ENCODE peak calls at places on chromosomes 2 and 18, in four cellular contexts. One of them, this sample, is unnamed.

GRCh38 chr2:129930451-129930850 is 49.0 kb upstream of the RAB6C start:
- DNase-seq in activated T-cell treated with anti-CD3 and anti-CD28 coated beads, Interleukin-2, amount 50 U/mL, for 72 hours: no peak
- DNase-seq in HS-5: no peak
- DNase-seq in activated CD8-positive, alpha-beta memory T cell treated with anti-CD3 and anti-CD28 coated beads for 48 hours: no peak
- DNase-seq in this sample: no peak

GRCh38 chr2:120536141-120536540 is 190.2 kb downstream of the INHBB start:
- DNase-seq in activated T-cell treated with anti-CD3 and anti-CD28 coated beads, Interleukin-2, amount 50 U/mL, for 72 hours: no peak
- DNase-seq in HS-5: no peak
- DNase-seq in activated CD8-positive, alpha-beta memory T cell treated with anti-CD3 and anti-CD28 coated beads for 48 hours: no peak
- DNase-seq in this sample: no peak

GRCh38 chr2:157876771-157877108 is 610 bp upstream of the ACVR1 start:
- DNase-seq in HS-5: no peak
- DNase-seq in activated CD8-positive, alpha-beta memory T cell treated with anti-CD3 and anti-CD28 coated beads for 48 hours: no peak
- DNase-seq in activated T-cell treated with anti-CD3 and anti-CD28 coated beads, Interleukin-2, amount 50 U/mL, for 72 hours: no peak
- DNase-seq in this sample: no peak

GRCh38 chr2:128537646-128538045 is 219.0 kb upstream of the HS6ST1 start:
- DNase-seq in activated CD8-positive, alpha-beta memory T cell treated with anti-CD3 and anti-CD28 coated beads for 48 hours: no peak
- DNase-seq in HS-5: no peak
- DNase-seq in activated T-cell treated with anti-CD3 and anti-CD28 coated beads, Interleukin-2, amount 50 U/mL, for 72 hours: no peak
- DNase-seq in this sample: no peak

GRCh38 chr2:134774786-134775641 is 56.2 kb upstream of the TMEM163 start:
- DNase-seq in HS-5: peak; percentile 18
- DNase-seq in activated T-cell treated with anti-CD3 and anti-CD28 coated beads, Interleukin-2, amount 50 U/mL, for 72 hours: no peak
- DNase-seq in activated CD8-positive, alpha-beta memory T cell treated with anti-CD3 and anti-CD28 coated beads for 48 hours: no peak
- DNase-seq in this sample: no peak

GRCh38 chr2:119389615-119390306 is 23.0 kb downstream of the DBI start:
- DNase-seq in HS-5: no peak
- DNase-seq in activated T-cell treated with anti-CD3 and anti-CD28 coated beads, Interleukin-2, amount 50 U/mL, for 72 hours: no peak
- DNase-seq in activated CD8-positive, alpha-beta memory T cell treated with anti-CD3 and anti-CD28 coated beads for 48 hours: no peak
- DNase-seq in this sample: no peak

GRCh38 chr2:158969717-158970521 is 1.5 kb downstream of the TANC1 start:
- DNase-seq in HS-5: no peak
- DNase-seq in activated CD8-positive, alpha-beta memory T cell treated with anti-CD3 and anti-CD28 coated beads for 48 hours: no peak
- DNase-seq in activated T-cell treated with anti-CD3 and anti-CD28 coated beads, Interleukin-2, amount 50 U/mL, for 72 hours: peak; percentile 10
- DNase-seq in this sample: no peak

GRCh38 chr2:172084484-172084733 is 898 bp upstream of the DLX1 start:
- DNase-seq in activated CD8-positive, alpha-beta memory T cell treated with anti-CD3 and anti-CD28 coated beads for 48 hours: no peak
- DNase-seq in HS-5: no peak
- DNase-seq in activated T-cell treated with anti-CD3 and anti-CD28 coated beads, Interleukin-2, amount 50 U/mL, for 72 hours: no peak
- DNase-seq in this sample: no peak

GRCh38 chr2:158509928-158510797 is 53.4 kb downstream of the PKP4 start:
- DNase-seq in activated CD8-positive, alpha-beta memory T cell treated with anti-CD3 and anti-CD28 coated beads for 48 hours: no peak
- DNase-seq in HS-5: no peak
- DNase-seq in activated T-cell treated with anti-CD3 and anti-CD28 coated beads, Interleukin-2, amount 50 U/mL, for 72 hours: peak; percentile 15
- DNase-seq in this sample: no peak

GRCh38 chr18:58194028-58194427 is 150.0 kb downstream of the NEDD4L start:
- DNase-seq in activated CD8-positive, alpha-beta memory T cell treated with anti-CD3 and anti-CD28 coated beads for 48 hours: no peak
- DNase-seq in activated T-cell treated with anti-CD3 and anti-CD28 coated beads, Interleukin-2, amount 50 U/mL, for 72 hours: no peak
- DNase-seq in HS-5: no peak
- DNase-seq in this sample: no peak

GRCh38 chr2:66587216-66587615 is 152.3 kb downstream of the MEIS1 start:
- DNase-seq in activated CD8-positive, alpha-beta memory T cell treated with anti-CD3 and anti-CD28 coated beads for 48 hours: no peak
- DNase-seq in HS-5: no peak
- DNase-seq in activated T-cell treated with anti-CD3 and anti-CD28 coated beads, Interleukin-2, amount 50 U/mL, for 72 hours: no peak
- DNase-seq in this sample: no peak

GRCh38 chr2:88690591-88691338 is 708 bp upstream of the RPIA start:
- DNase-seq in activated T-cell treated with anti-CD3 and anti-CD28 coated beads, Interleukin-2, amount 50 U/mL, for 72 hours: peak; percentile 60
- DNase-seq in HS-5: no peak
- DNase-seq in activated CD8-positive, alpha-beta memory T cell treated with anti-CD3 and anti-CD28 coated beads for 48 hours: peak; percentile 28
- DNase-seq in this sample: no peak

GRCh38 chr18:45825258-45825744 is at the start of gene SIGLEC15:
- DNase-seq in HS-5: no peak
- DNase-seq in activated CD8-positive, alpha-beta memory T cell treated with anti-CD3 and anti-CD28 coated beads for 48 hours: no peak
- DNase-seq in activated T-cell treated with anti-CD3 and anti-CD28 coated beads, Interleukin-2, amount 50 U/mL, for 72 hours: no peak
- DNase-seq in this sample: no peak

GRCh38 chr2:100957971-100958653 is 44.0 kb upstream of the RPL31 start:
- DNase-seq in activated T-cell treated with anti-CD3 and anti-CD28 coated beads, Interleukin-2, amount 50 U/mL, for 72 hours: no peak
- DNase-seq in HS-5: peak; percentile 100
- DNase-seq in activated CD8-positive, alpha-beta memory T cell treated with anti-CD3 and anti-CD28 coated beads for 48 hours: no peak
- DNase-seq in this sample: peak; percentile 66

GRCh38 chr2:237200462-237200861 is 114.8 kb downstream of the COPS8 start:
- DNase-seq in activated CD8-positive, alpha-beta memory T cell treated with anti-CD3 and anti-CD28 coated beads for 48 hours: no peak
- DNase-seq in activated T-cell treated with anti-CD3 and anti-CD28 coated beads, Interleukin-2, amount 50 U/mL, for 72 hours: no peak
- DNase-seq in HS-5: no peak
- DNase-seq in this sample: no peak

GRCh38 chr2:23801396-23801795 is 125.5 kb downstream of the ATAD2B start:
- DNase-seq in activated T-cell treated with anti-CD3 and anti-CD28 coated beads, Interleukin-2, amount 50 U/mL, for 72 hours: no peak
- DNase-seq in activated CD8-positive, alpha-beta memory T cell treated with anti-CD3 and anti-CD28 coated beads for 48 hours: no peak
- DNase-seq in HS-5: peak; percentile 62
- DNase-seq in this sample: no peak

GRCh38 chr18:37452697-37453385 is 112.8 kb downstream of the CELF4 start:
- DNase-seq in activated CD8-positive, alpha-beta memory T cell treated with anti-CD3 and anti-CD28 coated beads for 48 hours: no peak
- DNase-seq in HS-5: no peak
- DNase-seq in activated T-cell treated with anti-CD3 and anti-CD28 coated beads, Interleukin-2, amount 50 U/mL, for 72 hours: no peak
- DNase-seq in this sample: no peak

GRCh38 chr2:223724831-223725230 is 112.6 kb downstream of the AP1S3 start:
- DNase-seq in activated CD8-positive, alpha-beta memory T cell treated with anti-CD3 and anti-CD28 coated beads for 48 hours: no peak
- DNase-seq in HS-5: no peak
- DNase-seq in activated T-cell treated with anti-CD3 and anti-CD28 coated beads, Interleukin-2, amount 50 U/mL, for 72 hours: no peak
- DNase-seq in this sample: no peak

GRCh38 chr2:2527162-2527561 is 196.1 kb upstream of the MYT1L start:
- DNase-seq in HS-5: no peak
- DNase-seq in activated CD8-positive, alpha-beta memory T cell treated with anti-CD3 and anti-CD28 coated beads for 48 hours: no peak
- DNase-seq in activated T-cell treated with anti-CD3 and anti-CD28 coated beads, Interleukin-2, amount 50 U/mL, for 72 hours: no peak
- DNase-seq in this sample: no peak

GRCh38 chr2:102027036-102027702 is 35.4 kb downstream of the IL1R2 start:
- DNase-seq in activated CD8-positive, alpha-beta memory T cell treated with anti-CD3 and anti-CD28 coated beads for 48 hours: no peak
- DNase-seq in HS-5: peak; percentile 64
- DNase-seq in activated T-cell treated with anti-CD3 and anti-CD28 coated beads, Interleukin-2, amount 50 U/mL, for 72 hours: no peak
- DNase-seq in this sample: no peak

GRCh38 chr2:138565251-138565598 is 63.7 kb downstream of the SPOPL start:
- DNase-seq in activated T-cell treated with anti-CD3 and anti-CD28 coated beads, Interleukin-2, amount 50 U/mL, for 72 hours: no peak
- DNase-seq in activated CD8-positive, alpha-beta memory T cell treated with anti-CD3 and anti-CD28 coated beads for 48 hours: no peak
- DNase-seq in HS-5: no peak
- DNase-seq in this sample: no peak

GRCh38 chr2:95273911-95274290 is 348 bp upstream of the PROM2 start:
- DNase-seq in HS-5: no peak
- DNase-seq in activated CD8-positive, alpha-beta memory T cell treated with anti-CD3 and anti-CD28 coated beads for 48 hours: no peak
- DNase-seq in activated T-cell treated with anti-CD3 and anti-CD28 coated beads, Interleukin-2, amount 50 U/mL, for 72 hours: no peak
- DNase-seq in this sample: no peak

GRCh38 chr2:62741954-62742722 is 36.6 kb downstream of the EHBP1 start:
- DNase-seq in activated T-cell treated with anti-CD3 and anti-CD28 coated beads, Interleukin-2, amount 50 U/mL, for 72 hours: no peak
- DNase-seq in HS-5: peak; percentile 35
- DNase-seq in activated CD8-positive, alpha-beta memory T cell treated with anti-CD3 and anti-CD28 coated beads for 48 hours: no peak
- DNase-seq in this sample: peak; percentile 3

GRCh38 chr18:26655614-26656400 is 107.5 kb upstream of the KCTD1 start:
- DNase-seq in activated T-cell treated with anti-CD3 and anti-CD28 coated beads, Interleukin-2, amount 50 U/mL, for 72 hours: no peak
- DNase-seq in HS-5: no peak
- DNase-seq in activated CD8-positive, alpha-beta memory T cell treated with anti-CD3 and anti-CD28 coated beads for 48 hours: no peak
- DNase-seq in this sample: peak; percentile 10

GRCh38 chr2:236541008-236541562 is 28.5 kb upstream of the ACKR3 start:
- DNase-seq in activated T-cell treated with anti-CD3 and anti-CD28 coated beads, Interleukin-2, amount 50 U/mL, for 72 hours: no peak
- DNase-seq in HS-5: no peak
- DNase-seq in activated CD8-positive, alpha-beta memory T cell treated with anti-CD3 and anti-CD28 coated beads for 48 hours: no peak
- DNase-seq in this sample: no peak

GRCh38 chr2:8312861-8313768 is 368.7 kb upstream of the ID2 start:
- DNase-seq in activated T-cell treated with anti-CD3 and anti-CD28 coated beads, Interleukin-2, amount 50 U/mL, for 72 hours: no peak
- DNase-seq in activated CD8-positive, alpha-beta memory T cell treated with anti-CD3 and anti-CD28 coated beads for 48 hours: no peak
- DNase-seq in HS-5: no peak
- DNase-seq in this sample: peak; percentile 21

GRCh38 chr2:28768422-28768821 is 16.8 kb downstream of the PPP1CB start:
- DNase-seq in activated T-cell treated with anti-CD3 and anti-CD28 coated beads, Interleukin-2, amount 50 U/mL, for 72 hours: no peak
- DNase-seq in activated CD8-positive, alpha-beta memory T cell treated with anti-CD3 and anti-CD28 coated beads for 48 hours: no peak
- DNase-seq in HS-5: no peak
- DNase-seq in this sample: no peak

GRCh38 chr18:70422061-70422965 is 133.5 kb downstream of the SOCS6 start:
- DNase-seq in activated T-cell treated with anti-CD3 and anti-CD28 coated beads, Interleukin-2, amount 50 U/mL, for 72 hours: no peak
- DNase-seq in HS-5: peak; percentile 79
- DNase-seq in activated CD8-positive, alpha-beta memory T cell treated with anti-CD3 and anti-CD28 coated beads for 48 hours: no peak
- DNase-seq in this sample: peak; percentile 95

GRCh38 chr2:148594216-148594615 is 50.3 kb upstream of the EPC2 start:
- DNase-seq in activated CD8-positive, alpha-beta memory T cell treated with anti-CD3 and anti-CD28 coated beads for 48 hours: no peak
- DNase-seq in activated T-cell treated with anti-CD3 and anti-CD28 coated beads, Interleukin-2, amount 50 U/mL, for 72 hours: no peak
- DNase-seq in HS-5: no peak
- DNase-seq in this sample: no peak

GRCh38 chr2:128714285-128714684 is 395.6 kb upstream of the HS6ST1 start:
- DNase-seq in HS-5: no peak
- DNase-seq in activated CD8-positive, alpha-beta memory T cell treated with anti-CD3 and anti-CD28 coated beads for 48 hours: no peak
- DNase-seq in activated T-cell treated with anti-CD3 and anti-CD28 coated beads, Interleukin-2, amount 50 U/mL, for 72 hours: no peak
- DNase-seq in this sample: no peak

GRCh38 chr2:120464448-120464931 is 118.6 kb downstream of the INHBB start:
- DNase-seq in activated CD8-positive, alpha-beta memory T cell treated with anti-CD3 and anti-CD28 coated beads for 48 hours: no peak
- DNase-seq in activated T-cell treated with anti-CD3 and anti-CD28 coated beads, Interleukin-2, amount 50 U/mL, for 72 hours: no peak
- DNase-seq in HS-5: no peak
- DNase-seq in this sample: no peak

GRCh38 chr2:8095978-8096377 is 585.9 kb upstream of the ID2 start:
- DNase-seq in activated T-cell treated with anti-CD3 and anti-CD28 coated beads, Interleukin-2, amount 50 U/mL, for 72 hours: no peak
- DNase-seq in activated CD8-positive, alpha-beta memory T cell treated with anti-CD3 and anti-CD28 coated beads for 48 hours: no peak
- DNase-seq in HS-5: no peak
- DNase-seq in this sample: no peak

GRCh38 chr2:119429225-119430000 is 2.2 kb upstream of the TMEM37 start:
- DNase-seq in activated CD8-positive, alpha-beta memory T cell treated with anti-CD3 and anti-CD28 coated beads for 48 hours: no peak
- DNase-seq in HS-5: no peak
- DNase-seq in activated T-cell treated with anti-CD3 and anti-CD28 coated beads, Interleukin-2, amount 50 U/mL, for 72 hours: no peak
- DNase-seq in this sample: peak; percentile 73

GRCh38 chr18:46374850-46375249 is 270.7 kb downstream of the HAUS1 start:
- DNase-seq in activated CD8-positive, alpha-beta memory T cell treated with anti-CD3 and anti-CD28 coated beads for 48 hours: no peak
- DNase-seq in HS-5: no peak
- DNase-seq in activated T-cell treated with anti-CD3 and anti-CD28 coated beads, Interleukin-2, amount 50 U/mL, for 72 hours: no peak
- DNase-seq in this sample: no peak

GRCh38 chr2:113155331-113155730 is 18.4 kb upstream of the PSD4 start:
- DNase-seq in activated T-cell treated with anti-CD3 and anti-CD28 coated beads, Interleukin-2, amount 50 U/mL, for 72 hours: no peak
- DNase-seq in activated CD8-positive, alpha-beta memory T cell treated with anti-CD3 and anti-CD28 coated beads for 48 hours: no peak
- DNase-seq in HS-5: no peak
- DNase-seq in this sample: no peak

This sample was measured in retinal pigment epithelial cell.